ENCODE peak calls at places on chromosomes 1 and 21, in seven cellular contexts. Y, W, L, H, M, V and J are unnamed samples. For H3K36me3, the result is how much of the 10 kb centered on the place peaks cover.

GRCh38 chr1:201562659-201563405 is 23.9 kb downstream of the NAV1 start:
- DNase-seq in V (peak), M (peak), Y (no peak), W (no peak), L (peak), H (no peak), J (no peak)

GRCh38 chr1:152926091-152926490 is 17.7 kb downstream of the IVL start:
- DNase-seq in L (no peak), W (no peak), M (peak), V (no peak), H (peak), Y (no peak), J (peak)

GRCh38 chr1:217135569-217135915 is 412.3 kb upstream of the ESRRG start:
- DNase-seq in M (peak), W (no peak), L (no peak), V (no peak), Y (no peak), H (peak), J (no peak)

GRCh38 chr21:32884062-32884461 is 112.5 kb upstream of the PAXBP1 start:
- DNase-seq in L (no peak), V (no peak), H (peak), W (no peak), Y (no peak), M (no peak), J (peak)

GRCh38 chr1:162946701-162947100 is 85.7 kb upstream of the CCDC190 start:
- DNase-seq in H (no peak), Y (no peak), V (no peak), M (no peak), L (no peak), W (no peak), J (no peak)

GRCh38 chr1:198838022-198838342 is 199.1 kb downstream of the PTPRC start:
- DNase-seq in W (no peak), V (no peak), Y (no peak), M (no peak), L (no peak), H (no peak), J (no peak)

GRCh38 chr1:116945996-116946395 is 36.3 kb downstream of the PTGFRN start:
- DNase-seq in H (no peak), M (no peak), W (no peak), Y (no peak), L (no peak), V (no peak), J (no peak)

GRCh38 chr21:29018540-29018939 is 609 bp downstream of the RWDD2B start:
- DNase-seq in L (no peak), W (no peak), M (no peak), Y (no peak), H (no peak), V (no peak), J (no peak)

GRCh38 chr1:54462597-54463258 is 56.5 kb upstream of the SSBP3 start:
- DNase-seq in Y (no peak), L (no peak), W (no peak), V (no peak), H (no peak), M (no peak), J (peak)

GRCh38 chr1:225834417-225835329 is 24.7 kb downstream of the EPHX1 start:
- DNase-seq in H (no peak), V (peak), W (peak), L (peak), Y (peak), M (no peak), J (no peak)

GRCh38 chr21:42445311-42445710 is 41.6 kb downstream of the UBASH3A start:
- DNase-seq in Y (no peak), L (no peak), M (no peak), V (no peak), H (no peak), W (no peak), J (no peak)

GRCh38 chr1:15943515-15944307 is 32.2 kb downstream of the ZBTB17 start:
- DNase-seq in L (no peak), M (no peak), Y (no peak), W (no peak), V (peak), H (no peak), J (peak)

GRCh38 chr21:44012474-44013379 is 618 bp downstream of the TRAPPC10 start:
- DNase-seq in Y (peak), L (peak), V (peak), H (peak), W (peak), M (peak), J (peak)

GRCh38 chr1:245896258-245896657 is 610.8 kb downstream of the SMYD3 start:
- DNase-seq in L (no peak), H (no peak), M (no peak), V (no peak), Y (no peak), W (no peak), J (no peak)

GRCh38 chr1:37465596-37466517 is 8.5 kb upstream of the ZC3H12A start:
- DNase-seq in M (no peak), V (no peak), Y (no peak), W (no peak), H (no peak), L (no peak), J (no peak)

GRCh38 chr1:111318483-111319000 is 27.9 kb downstream of the CHIA start:
- DNase-seq in V (no peak), M (no peak), W (no peak), Y (no peak), H (no peak), L (no peak), J (no peak)

GRCh38 chr1:235073331-235073967 is 55.2 kb downstream of the TOMM20 start:
- DNase-seq in Y (peak), M (peak), H (no peak), V (no peak), L (no peak), W (peak), J (no peak)

GRCh38 chr1:169115891-169116585 is 9.5 kb downstream of the ATP1B1 start:
- DNase-seq in M (peak), Y (peak), L (no peak), H (peak), W (peak), V (peak), J (no peak)

GRCh38 chr1:13597166-13597565 is 13.5 kb downstream of the PDPN start:
- DNase-seq in W (no peak), M (no peak), Y (no peak), H (no peak), L (no peak), V (no peak), J (no peak)

GRCh38 chr1:177495878-177496277 is 325.1 kb downstream of the BRINP2 start:
- DNase-seq in V (no peak), M (no peak), H (no peak), W (no peak), Y (no peak), L (no peak), J (no peak)

GRCh38 chr1:15272009-15272781 is 25.2 kb downstream of the FHAD1 start:
- DNase-seq in W (peak), H (peak), Y (peak), M (peak), V (peak), L (peak), J (peak)

GRCh38 chr21:41602511-41602910 is 94.6 kb upstream of the TMPRSS2 start:
- DNase-seq in V (no peak), L (no peak), H (no peak), Y (no peak), M (no peak), W (no peak), J (no peak)

GRCh38 chr1:35886606-35887431 is 3.8 kb downstream of the AGO1 start:
- DNase-seq in W (no peak), L (no peak), V (no peak), Y (no peak), H (peak), M (no peak), J (peak)

GRCh38 chr1:201535046-201535777 is 3.7 kb upstream of the NAV1 start:
- DNase-seq in H (no peak), L (no peak), M (peak), W (no peak), V (no peak), Y (no peak), J (no peak)

GRCh38 chr1:232329103-232329788 is 300.7 kb downstream of the SIPA1L2 start:
- DNase-seq in V (no peak), H (no peak), M (no peak), L (no peak), W (no peak), Y (no peak), J (no peak)

GRCh38 chr1:86866665-86867064 is 47.3 kb downstream of the SELENOF start:
- DNase-seq in Y (no peak), H (no peak), M (peak), W (no peak), V (no peak), L (no peak), J (no peak)

GRCh38 chr21:33403786-33404571 is 766 bp downstream of the IFNGR2 start:
- DNase-seq in Y (peak), W (peak), V (peak), M (peak), H (peak), L (peak), J (peak)

GRCh38 chr1:201022824-201023516 is 544 bp downstream of the KIF21B start:
- DNase-seq in M (no peak), H (peak), L (no peak), V (no peak), Y (no peak), W (no peak), J (no peak)

GRCh38 chr1:201267481-201268229 is 15.7 kb upstream of the PKP1 start:
- DNase-seq in L (no peak), Y (no peak), H (no peak), M (peak), V (no peak), W (no peak), J (no peak)

GRCh38 chr1:205709640-205710039 is 29.3 kb upstream of the SLC45A3 start:
- DNase-seq in W (no peak), H (no peak), M (no peak), Y (no peak), V (no peak), L (no peak), J (no peak)

GRCh38 chr1:205710201-205711062 is 30.1 kb upstream of the SLC45A3 start:
- DNase-seq in W (no peak), Y (no peak), H (no peak), V (no peak), L (no peak), M (no peak), J (no peak)

GRCh38 chr1:205706601-205707502 is 26.5 kb upstream of the SLC45A3 start:
- DNase-seq in M (no peak), Y (no peak), V (peak), L (no peak), H (no peak), W (no peak), J (no peak)

GRCh38 chr1:205711105-205712048 is 31.1 kb upstream of the SLC45A3 start:
- DNase-seq in M (peak), Y (peak), W (no peak), L (peak), H (peak), V (peak), J (peak)

GRCh38 chr1:205709059-205709398 is 28.7 kb upstream of the SLC45A3 start:
- DNase-seq in W (no peak), M (no peak), H (no peak), Y (no peak), V (no peak), L (no peak), J (no peak)
- H3K4me3 ChIP-seq in W (no peak), M (no peak), H (no peak), Y (no peak), V (no peak), L (no peak), J (no peak)

DNA sequence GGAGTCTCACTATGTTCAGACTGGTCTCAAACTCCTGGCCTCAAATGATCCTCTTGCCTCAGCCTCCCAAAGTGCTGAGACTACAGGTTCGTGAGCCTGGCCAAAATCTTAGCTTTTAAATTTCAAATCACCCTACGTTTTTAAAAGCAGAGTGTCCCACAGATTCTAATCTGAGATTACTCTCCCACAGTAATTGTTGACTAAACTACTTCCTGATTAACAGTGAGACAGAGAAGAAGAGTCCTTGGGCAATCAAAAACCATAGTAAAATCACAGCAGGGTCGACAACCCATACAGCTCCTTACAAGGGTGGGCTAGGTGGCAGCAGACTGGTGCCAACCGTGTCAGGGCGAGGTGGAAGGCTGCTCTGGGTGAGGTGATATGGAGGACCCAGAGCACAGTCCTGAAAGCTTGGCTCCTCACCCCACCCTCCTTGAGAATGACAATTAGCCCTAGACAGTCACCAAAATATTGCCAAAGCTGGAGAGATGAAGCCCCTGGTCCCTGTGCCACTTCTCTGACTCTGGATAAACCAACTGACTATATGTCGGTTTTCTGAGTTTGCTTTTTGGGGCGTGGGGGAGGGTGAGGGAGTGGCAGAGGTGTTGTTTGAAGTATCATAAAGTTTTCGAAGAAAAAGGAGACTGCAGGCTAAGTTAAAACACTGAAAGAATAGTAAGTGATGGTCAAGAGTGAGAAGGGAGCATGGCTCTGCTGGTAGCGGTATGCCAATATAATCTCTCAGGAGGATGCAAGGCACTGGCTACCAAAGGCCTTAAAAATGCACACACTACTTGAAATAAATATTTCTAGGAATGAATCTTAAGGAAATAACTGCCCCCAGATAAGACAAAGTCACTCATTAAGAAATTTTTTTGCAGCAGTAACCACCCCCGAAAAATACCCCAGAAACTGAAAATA is 86.8 kb downstream of the SLC45A1 start:
- DNase-seq in H (no peak), W (no peak), L (no peak), Y (no peak), V (no peak), M (no peak), J (no peak)
- H3K36me3 ChIP-seq in H (under half), W (under half), L (under half), Y (under half), V (under half), M (under half), J (under half)

GRCh38 chr1:184388671-184389292 is 2.0 kb downstream of the C1orf21 start:
- DNase-seq in M (no peak), L (no peak), Y (no peak), V (no peak), H (no peak), W (no peak), J (no peak)

GRCh38 chr1:184385863-184386262 is 966 bp upstream of the C1orf21 start:
- DNase-seq in Y (no peak), H (peak), M (no peak), W (no peak), V (no peak), L (no peak), J (no peak)

GRCh38 chr1:184387069-184387870 is 441 bp downstream of the C1orf21 start:
- DNase-seq in H (peak), L (peak), W (peak), Y (peak), V (peak), M (peak), J (peak)

GRCh38 chr1:184387871-184388670 is 1.2 kb downstream of the C1orf21 start:
- DNase-seq in H (peak), W (peak), L (peak), V (peak), Y (peak), M (peak), J (no peak)

GRCh38 chr1:184386271-184387068 is at the start of gene C1orf21:
- DNase-seq in Y (peak), M (peak), V (peak), H (peak), L (peak), W (peak), J (peak)
- H3K4me3 ChIP-seq in Y (peak), M (peak), V (peak), H (peak), L (peak), W (peak), J (peak)

GRCh38 chr1:208061627-208062026 is 150.7 kb upstream of the CD34 start:
- DNase-seq in H (no peak), M (no peak), Y (no peak), L (no peak), V (no peak), W (no peak), J (no peak)

GRCh38 chr1:208060495-208060894 is 149.6 kb upstream of the CD34 start:
- DNase-seq in M (no peak), Y (no peak), H (no peak), V (no peak), W (no peak), L (no peak), J (peak)

GRCh38 chr1:208058212-208059155 is 147.6 kb upstream of the CD34 start:
- DNase-seq in L (no peak), W (no peak), M (no peak), Y (no peak), H (no peak), V (peak), J (no peak)

GRCh38 chr1:208059328-208060017 is 148.5 kb upstream of the CD34 start:
- DNase-seq in W (no peak), M (no peak), Y (no peak), V (no peak), L (no peak), H (no peak), J (no peak)

DNA sequence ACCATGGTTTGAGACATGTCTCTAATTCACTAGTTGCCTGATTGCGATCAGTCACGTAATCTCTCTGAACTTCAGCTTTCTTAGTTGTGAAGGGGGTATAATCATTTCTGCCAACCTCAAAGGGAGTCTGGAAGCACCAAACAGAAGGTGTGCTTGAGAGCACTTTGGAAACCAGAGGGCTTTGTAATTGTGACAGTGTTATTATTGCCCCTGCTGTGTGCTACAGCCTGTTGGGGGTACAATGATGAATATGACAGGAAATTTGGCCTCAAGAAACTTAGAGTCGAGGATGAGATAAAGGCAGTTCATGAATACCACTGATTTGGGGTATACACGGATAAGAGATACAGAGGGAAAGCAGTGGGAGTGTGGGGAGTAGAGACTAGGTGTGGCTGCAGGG is 150.2 kb upstream of the CD34 start:
- DNase-seq in L (no peak), Y (no peak), M (no peak), W (no peak), V (no peak), H (no peak), J (no peak)
- H3K36me3 ChIP-seq in L (under half), Y (under half), M (under half), W (under half), V (under half), H (under half), J (under half)

DNA sequence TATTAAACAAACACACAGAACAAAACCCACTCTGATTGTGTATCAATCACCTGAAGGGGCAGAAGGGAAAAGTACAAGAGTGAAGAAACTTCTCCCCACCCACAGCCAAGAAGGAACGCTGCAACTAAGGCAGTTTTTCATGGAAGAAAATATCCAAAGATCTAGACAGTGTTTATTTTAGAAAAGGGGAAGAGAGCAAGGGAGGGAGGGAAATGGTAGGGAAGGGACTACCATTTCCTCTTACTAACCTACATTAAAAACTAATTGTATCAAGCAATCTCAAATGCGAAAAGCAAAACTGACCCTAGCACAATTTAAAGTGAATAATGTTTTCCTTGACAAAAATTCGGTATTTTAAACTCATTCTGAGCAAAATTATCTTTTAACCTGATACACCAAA is 3.5 kb downstream of the NRIP1 start:
- DNase-seq in H (no peak), M (no peak), L (no peak), W (no peak), V (no peak), Y (no peak), J (no peak)
- H3K4me3 ChIP-seq in H (peak), M (peak), L (no peak), W (peak), V (no peak), Y (no peak), J (no peak)

GRCh38 chr1:220005489-220005888 is 40.8 kb downstream of the EPRS1 start:
- DNase-seq in W (no peak), M (no peak), L (no peak), H (no peak), Y (no peak), V (no peak), J (no peak)
- H3K36me3 ChIP-seq in W (half or more), M (under half), L (under half), H (under half), Y (under half), V (under half), J (under half)

DNA sequence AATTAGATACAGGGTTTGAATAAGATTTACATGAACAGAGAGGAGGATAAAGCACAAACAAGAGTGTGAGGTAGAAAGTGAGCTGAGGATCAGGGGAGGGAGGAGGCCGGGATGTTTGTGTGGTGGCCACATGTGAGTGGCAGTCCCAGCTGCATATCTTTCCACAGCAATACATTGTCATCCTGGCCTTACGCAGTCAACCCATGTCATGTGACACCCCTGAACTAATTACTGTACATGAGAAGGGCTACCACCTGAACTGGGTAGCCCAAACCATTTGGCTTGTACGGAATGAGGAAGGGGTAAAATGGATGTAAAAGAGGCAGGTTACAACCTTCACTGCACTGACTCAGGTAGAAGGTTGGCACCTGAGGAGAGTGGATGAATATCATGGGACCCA is 4.2 kb downstream of the SLAMF7 start:
- DNase-seq in L (no peak), V (no peak), W (no peak), H (no peak), Y (no peak), M (no peak), J (no peak)
- H3K4me3 ChIP-seq in L (no peak), V (no peak), W (no peak), H (no peak), Y (no peak), M (no peak), J (no peak)

DNA sequence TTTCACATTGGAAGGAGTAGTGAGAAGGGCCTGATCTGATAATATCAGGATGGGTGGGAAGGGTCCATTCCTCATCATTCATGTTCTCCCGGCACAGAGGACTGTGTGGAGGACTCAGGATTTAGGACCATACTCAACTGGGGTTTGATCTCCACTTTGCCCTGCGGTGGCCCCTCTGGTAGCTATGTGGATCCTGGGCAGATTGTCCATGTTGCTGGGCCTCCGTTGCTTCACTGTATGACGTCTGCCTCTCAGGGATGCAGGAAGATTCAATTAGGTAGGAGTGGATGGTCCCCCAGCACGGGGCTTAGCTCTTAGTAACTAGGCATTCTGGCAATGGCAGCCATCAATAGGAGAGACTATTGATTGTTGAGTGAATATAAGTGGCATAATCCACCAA is 2.3 kb downstream of the ETS2 start:
- DNase-seq in M (no peak), V (no peak), H (no peak), Y (no peak), W (no peak), L (no peak), J (no peak)
- H3K36me3 ChIP-seq in M (under half), V (under half), H (under half), Y (under half), W (under half), L (under half), J (under half)